ENCODE peak calls at places on chromosome 18, in ten cellular contexts. F, X, B, T, L, P, G, R, K and S are unnamed samples.

GRCh38 chr18:49920731-49921130 is 107.4 kb upstream of the ACAA2 start:
- DNase-seq in X (no peak), T (no peak), B (no peak), G (no peak), P (no peak), F (no peak), R (no peak), K (peak), L (no peak), S (no peak)

GRCh38 chr18:7415081-7415894 is 151.8 kb upstream of the PTPRM start:
- DNase-seq in R (no peak), X (no peak), F (no peak), G (no peak), P (no peak), K (peak), B (no peak), L (no peak), T (no peak), S (no peak)

GRCh38 chr18:69558088-69558487 is 157.4 kb downstream of the DOK6 start:
- DNase-seq in T (no peak), K (no peak), B (no peak), R (no peak), X (no peak), P (no peak), L (no peak), G (no peak), F (no peak), S (no peak)

GRCh38 chr18:49851624-49852023 is 38.3 kb upstream of the ACAA2 start:
- DNase-seq in L (no peak), P (peak), K (no peak), R (no peak), X (no peak), G (no peak), F (no peak), T (no peak), B (no peak), S (no peak)

GRCh38 chr18:64983497-64984238 is 767.1 kb upstream of the CDH7 start:
- DNase-seq in L (no peak), G (no peak), F (no peak), P (no peak), R (no peak), X (no peak), B (no peak), K (no peak), T (no peak), S (no peak)

GRCh38 chr18:4640349-4641012 is 185.4 kb upstream of the DLGAP1 start:
- DNase-seq in T (no peak), X (no peak), G (no peak), B (no peak), F (no peak), R (no peak), L (no peak), K (no peak), P (no peak), S (no peak)

GRCh38 chr18:9495916-9496540 is 20.7 kb downstream of the RALBP1 start:
- DNase-seq in K (no peak), P (no peak), G (no peak), B (no peak), T (no peak), X (no peak), R (no peak), L (no peak), F (no peak), S (no peak)

GRCh38 chr18:76445275-76445674 is 49.8 kb downstream of the ZNF516 start:
- DNase-seq in K (peak), X (no peak), P (no peak), R (no peak), L (no peak), B (no peak), F (no peak), G (no peak), T (no peak), S (no peak)

GRCh38 chr18:37483221-37483971 is 82.2 kb downstream of the CELF4 start:
- DNase-seq in X (no peak), P (no peak), R (peak), L (no peak), B (no peak), T (no peak), G (no peak), F (peak), K (peak), S (no peak)

GRCh38 chr18:3264362-3264761 is 2.4 kb downstream of the MYL12B start:
- DNase-seq in P (no peak), B (no peak), L (no peak), K (no peak), X (no peak), R (peak), T (no peak), G (no peak), F (no peak), S (no peak)

GRCh38 chr18:74499633-74500032 is 3.5 kb downstream of the CNDP2 start:
- DNase-seq in P (no peak), F (peak), K (peak), L (no peak), T (peak), B (peak), X (no peak), G (peak), R (peak), S (peak)

GRCh38 chr18:48806551-48807261 is 144.1 kb downstream of the SMAD7 start:
- DNase-seq in T (peak), G (no peak), B (peak), F (peak), P (no peak), L (peak), K (no peak), R (no peak), X (no peak), S (no peak)

GRCh38 chr18:79944126-79944731 is 7.2 kb downstream of the SLC66A2 start:
- DNase-seq in X (no peak), K (no peak), P (no peak), B (no peak), F (peak), R (peak), T (peak), G (no peak), L (peak), S (peak)

GRCh38 chr18:2994603-2995432 is 18.1 kb downstream of the LPIN2 start:
- DNase-seq in L (no peak), F (no peak), P (no peak), T (peak), X (peak), K (no peak), R (no peak), G (no peak), B (peak), S (peak)

GRCh38 chr18:34772887-34773286 is 62.8 kb downstream of the DTNA start:
- DNase-seq in T (no peak), B (no peak), K (peak), L (no peak), R (peak), F (no peak), X (no peak), G (no peak), P (no peak), S (no peak)

GRCh38 chr18:13036622-13037320 is 45.6 kb downstream of the CEP192 start:
- DNase-seq in L (no peak), X (no peak), K (peak), R (no peak), F (no peak), G (no peak), T (no peak), P (no peak), B (no peak), S (no peak)

GRCh38 chr18:71678144-71678543 is 866.0 kb downstream of the CBLN2 start:
- DNase-seq in R (no peak), T (no peak), X (no peak), G (no peak), P (no peak), B (no peak), F (no peak), K (no peak), L (no peak), S (no peak)

GRCh38 chr18:75247041-75247551 is 36.5 kb downstream of the TSHZ1 start:
- DNase-seq in X (no peak), F (no peak), P (no peak), L (no peak), T (no peak), B (no peak), K (no peak), R (peak), G (no peak), S (no peak)

GRCh38 chr18:62361288-62361687 is 36.2 kb downstream of the TNFRSF11A start:
- DNase-seq in B (no peak), T (no peak), P (no peak), X (no peak), R (no peak), K (no peak), L (no peak), F (no peak), G (no peak), S (no peak)

GRCh38 chr18:73060666-73061270 is 193.0 kb upstream of the NETO1 start:
- DNase-seq in L (no peak), G (no peak), T (no peak), P (no peak), K (peak), B (no peak), F (no peak), R (no peak), X (no peak), S (no peak)

GRCh38 chr18:8882632-8883408 is 177.5 kb downstream of the MTCL1 start:
- DNase-seq in F (no peak), K (peak), L (no peak), R (peak), P (no peak), X (no peak), B (no peak), T (no peak), G (no peak), S (no peak)

GRCh38 chr18:48022531-48023330 is 92.3 kb upstream of the SMAD2 start:
- DNase-seq in P (peak), R (peak), X (no peak), G (peak), B (no peak), K (peak), L (no peak), F (no peak), T (no peak), S (no peak)

GRCh38 chr18:23565916-23566547 is 20.3 kb downstream of the NPC1 start:
- DNase-seq in R (no peak), B (no peak), T (no peak), X (no peak), P (no peak), F (no peak), L (no peak), G (no peak), K (peak), S (no peak)

GRCh38 chr18:76351961-76352581 is 143.0 kb downstream of the ZNF516 start:
- DNase-seq in L (no peak), R (peak), B (no peak), P (peak), T (peak), X (no peak), G (no peak), F (no peak), K (peak), S (no peak)

GRCh38 chr18:76416935-76417334 is 78.1 kb downstream of the ZNF516 start:
- DNase-seq in X (no peak), F (no peak), R (no peak), T (no peak), G (no peak), L (no peak), K (no peak), B (no peak), P (no peak), S (no peak)

GRCh38 chr18:9922592-9923308 is 8.9 kb downstream of the VAPA start:
- DNase-seq in P (no peak), F (no peak), T (no peak), R (no peak), K (no peak), L (no peak), X (no peak), B (no peak), G (no peak), S (no peak)

GRCh38 chr18:24514439-24514838 is 54.0 kb downstream of the HRH4 start:
- DNase-seq in K (peak), T (no peak), X (no peak), G (no peak), L (no peak), F (no peak), P (no peak), B (no peak), R (peak), S (no peak)

GRCh38 chr18:34928068-34928753 is 113.0 kb upstream of the MAPRE2 start:
- DNase-seq in P (no peak), K (no peak), F (no peak), L (no peak), G (no peak), B (no peak), R (no peak), X (no peak), T (no peak), S (no peak)

GRCh38 chr18:62839874-62840713 is 124.8 kb downstream of the PHLPP1 start:
- DNase-seq in F (no peak), G (no peak), B (no peak), K (peak), L (no peak), R (no peak), T (no peak), P (no peak), X (no peak), S (no peak)

GRCh38 chr18:48792141-48792540 is 158.6 kb downstream of the SMAD7 start:
- DNase-seq in L (peak), K (no peak), B (no peak), X (no peak), G (no peak), P (no peak), R (no peak), F (no peak), T (peak), S (no peak)

GRCh38 chr18:5729983-5730699 is 165.2 kb downstream of the TMEM200C start:
- DNase-seq in R (no peak), B (no peak), X (no peak), F (no peak), G (no peak), L (no peak), P (no peak), K (no peak), T (peak), S (no peak)